ENCODE peak calls at places on chromosome 14, in eight cellular contexts. One of them, this sample, is unnamed. For H3K4me1, the result is how much of the 10 kb centered on the place peaks cover.

GRCh38 chr14:92351750-92352149 is 28.8 kb downstream of the SLC24A4 start:
- DNase-seq in heart right ventricle: no peak
- DNase-seq in IMR-90: no peak
- DNase-seq in stomach: no peak
- DNase-seq in CD4-positive, CD25-positive, alpha-beta regulatory T cell: no peak
- DNase-seq in K562: no peak
- DNase-seq in right cardiac atrium: no peak
- DNase-seq in CD4-positive, alpha-beta memory T cell: no peak
- DNase-seq in this sample: no peak

GRCh38 chr14:83842536-83842935 is 1687.4 kb upstream of the FLRT2 start:
- DNase-seq in heart right ventricle: no peak
- DNase-seq in IMR-90: no peak
- DNase-seq in stomach: no peak
- DNase-seq in CD4-positive, CD25-positive, alpha-beta regulatory T cell: no peak
- DNase-seq in K562: no peak
- DNase-seq in right cardiac atrium: no peak
- DNase-seq in CD4-positive, alpha-beta memory T cell: no peak
- DNase-seq in this sample: no peak

GRCh38 chr14:63286071-63286470 is 32.7 kb downstream of the GPHB5 start:
- DNase-seq in heart right ventricle: no peak
- DNase-seq in IMR-90: no peak
- DNase-seq in stomach: no peak
- DNase-seq in CD4-positive, CD25-positive, alpha-beta regulatory T cell: no peak
- DNase-seq in K562: no peak
- DNase-seq in right cardiac atrium: no peak
- DNase-seq in CD4-positive, alpha-beta memory T cell: no peak
- DNase-seq in this sample: no peak

GRCh38 chr14:90491868-90492560 is 95.2 kb downstream of the CALM1 start:
- DNase-seq in heart right ventricle: no peak
- DNase-seq in IMR-90: no peak
- DNase-seq in stomach: no peak
- DNase-seq in CD4-positive, CD25-positive, alpha-beta regulatory T cell: no peak
- DNase-seq in K562: no peak
- DNase-seq in right cardiac atrium: no peak
- DNase-seq in CD4-positive, alpha-beta memory T cell: no peak
- DNase-seq in this sample: peak

GRCh38 chr14:62957562-62957961 is 87.7 kb downstream of the KCNH5 start:
- DNase-seq in heart right ventricle: no peak
- DNase-seq in IMR-90: peak
- DNase-seq in stomach: no peak
- DNase-seq in CD4-positive, CD25-positive, alpha-beta regulatory T cell: no peak
- DNase-seq in K562: no peak
- DNase-seq in right cardiac atrium: no peak
- DNase-seq in CD4-positive, alpha-beta memory T cell: no peak
- DNase-seq in this sample: no peak

GRCh38 chr14:89027097-89027740 is 202.8 kb downstream of the TTC8 start:
- DNase-seq in heart right ventricle: peak
- DNase-seq in IMR-90: peak
- DNase-seq in stomach: peak
- DNase-seq in CD4-positive, CD25-positive, alpha-beta regulatory T cell: peak
- DNase-seq in K562: peak
- DNase-seq in right cardiac atrium: peak
- DNase-seq in CD4-positive, alpha-beta memory T cell: peak
- DNase-seq in this sample: peak

GRCh38 chr14:29805415-29806123 is 122.1 kb downstream of the PRKD1 start:
- DNase-seq in heart right ventricle: peak
- DNase-seq in IMR-90: peak
- DNase-seq in stomach: peak
- DNase-seq in CD4-positive, CD25-positive, alpha-beta regulatory T cell: no peak
- DNase-seq in K562: peak
- DNase-seq in right cardiac atrium: peak
- DNase-seq in CD4-positive, alpha-beta memory T cell: no peak
- DNase-seq in this sample: peak

GRCh38 chr14:68285421-68286179 is 466.0 kb downstream of the RAD51B start:
- DNase-seq in heart right ventricle: no peak
- DNase-seq in IMR-90: no peak
- DNase-seq in stomach: no peak
- DNase-seq in CD4-positive, CD25-positive, alpha-beta regulatory T cell: peak
- DNase-seq in K562: no peak
- DNase-seq in right cardiac atrium: no peak
- DNase-seq in CD4-positive, alpha-beta memory T cell: peak
- DNase-seq in this sample: no peak

GRCh38 chr14:76644875-76645518 is 116.3 kb upstream of the VASH1 start:
- DNase-seq in heart right ventricle: peak
- DNase-seq in IMR-90: peak
- DNase-seq in stomach: no peak
- DNase-seq in CD4-positive, CD25-positive, alpha-beta regulatory T cell: no peak
- DNase-seq in K562: peak
- DNase-seq in right cardiac atrium: no peak
- DNase-seq in CD4-positive, alpha-beta memory T cell: no peak
- DNase-seq in this sample: peak

DNA sequence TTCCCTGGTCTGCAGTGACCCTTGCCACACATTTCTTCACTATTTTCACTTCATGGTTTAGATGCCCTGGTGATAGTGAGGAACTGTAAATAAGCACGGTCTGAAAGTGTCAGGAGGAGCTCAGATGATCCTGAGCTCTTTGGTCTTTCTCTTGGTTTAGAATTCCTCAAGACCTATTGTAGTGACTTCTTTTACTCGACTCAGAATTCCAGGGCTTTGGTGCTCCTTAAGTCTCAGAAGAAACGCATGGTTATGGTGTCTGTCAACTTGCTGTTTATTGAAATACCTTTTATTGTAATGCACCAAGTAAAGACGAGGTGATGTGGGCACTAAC is 84.1 kb downstream of the SAMD4A start:
- DNase-seq in heart right ventricle: no peak
- DNase-seq in IMR-90: no peak
- DNase-seq in stomach: no peak
- DNase-seq in CD4-positive, CD25-positive, alpha-beta regulatory T cell: no peak
- DNase-seq in K562: no peak
- DNase-seq in right cardiac atrium: no peak
- DNase-seq in CD4-positive, alpha-beta memory T cell: no peak
- DNase-seq in this sample: no peak
- H3K4me1 ChIP-seq in heart right ventricle: half or more
- H3K4me1 ChIP-seq in IMR-90: under half
- H3K4me1 ChIP-seq in stomach: half or more
- H3K4me1 ChIP-seq in CD4-positive, CD25-positive, alpha-beta regulatory T cell: under half
- H3K4me1 ChIP-seq in K562: under half
- H3K4me1 ChIP-seq in right cardiac atrium: under half
- H3K4me1 ChIP-seq in CD4-positive, alpha-beta memory T cell: under half
- H3K4me1 ChIP-seq in this sample: half or more

DNA sequence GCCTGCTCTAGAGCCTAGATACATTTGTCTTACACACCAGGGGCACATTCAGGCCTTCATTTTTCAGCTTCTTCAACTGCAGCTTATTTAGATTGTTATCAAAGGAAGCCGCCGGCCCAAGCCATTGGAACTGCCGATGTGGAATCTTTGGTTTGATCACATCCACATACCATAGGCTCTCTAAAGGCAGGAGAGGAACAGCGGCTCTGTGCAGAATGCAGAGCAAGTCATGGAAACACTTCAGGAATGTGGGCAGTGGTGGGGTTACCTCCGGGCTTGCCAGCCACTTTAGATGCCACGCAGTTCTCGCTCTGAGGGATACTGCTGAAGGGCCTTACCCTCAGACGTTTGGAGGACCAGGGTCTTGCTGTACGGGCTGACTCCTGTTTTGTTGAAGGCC is 53.4 kb upstream of the PYGL start:
- DNase-seq in heart right ventricle: no peak
- DNase-seq in IMR-90: no peak
- DNase-seq in stomach: no peak
- DNase-seq in CD4-positive, CD25-positive, alpha-beta regulatory T cell: no peak
- DNase-seq in K562: no peak
- DNase-seq in right cardiac atrium: no peak
- DNase-seq in CD4-positive, alpha-beta memory T cell: no peak
- DNase-seq in this sample: no peak
- H3K27ac ChIP-seq in heart right ventricle: no peak
- H3K27ac ChIP-seq in IMR-90: no peak
- H3K27ac ChIP-seq in stomach: no peak
- H3K27ac ChIP-seq in CD4-positive, CD25-positive, alpha-beta regulatory T cell: no peak
- H3K27ac ChIP-seq in K562: no peak
- H3K27ac ChIP-seq in right cardiac atrium: no peak
- H3K27ac ChIP-seq in CD4-positive, alpha-beta memory T cell: no peak
- H3K27ac ChIP-seq in this sample: no peak

DNA sequence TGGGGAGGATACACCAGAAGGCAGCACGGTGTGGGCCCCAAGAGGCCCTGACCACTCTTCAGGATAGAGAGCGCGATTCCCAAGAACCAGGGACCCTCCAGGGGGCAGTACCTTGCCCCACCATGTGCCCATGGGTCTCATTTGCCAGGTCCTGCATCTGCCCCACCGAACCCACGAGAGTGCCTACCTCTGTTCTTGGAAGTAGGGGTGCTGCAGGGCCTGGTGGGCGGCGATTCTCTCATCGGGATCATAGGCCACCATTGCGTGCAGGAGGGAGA is 72.7 kb downstream of the MOK start:
- DNase-seq in heart right ventricle: no peak
- DNase-seq in IMR-90: no peak
- DNase-seq in stomach: no peak
- DNase-seq in CD4-positive, CD25-positive, alpha-beta regulatory T cell: no peak
- DNase-seq in K562: no peak
- DNase-seq in right cardiac atrium: no peak
- DNase-seq in CD4-positive, alpha-beta memory T cell: no peak
- DNase-seq in this sample: no peak
- H3K4me1 ChIP-seq in heart right ventricle: under half
- H3K4me1 ChIP-seq in IMR-90: under half
- H3K4me1 ChIP-seq in stomach: under half
- H3K4me1 ChIP-seq in CD4-positive, CD25-positive, alpha-beta regulatory T cell: under half
- H3K4me1 ChIP-seq in K562: under half
- H3K4me1 ChIP-seq in right cardiac atrium: under half
- H3K4me1 ChIP-seq in CD4-positive, alpha-beta memory T cell: under half
- H3K4me1 ChIP-seq in this sample: under half

DNA sequence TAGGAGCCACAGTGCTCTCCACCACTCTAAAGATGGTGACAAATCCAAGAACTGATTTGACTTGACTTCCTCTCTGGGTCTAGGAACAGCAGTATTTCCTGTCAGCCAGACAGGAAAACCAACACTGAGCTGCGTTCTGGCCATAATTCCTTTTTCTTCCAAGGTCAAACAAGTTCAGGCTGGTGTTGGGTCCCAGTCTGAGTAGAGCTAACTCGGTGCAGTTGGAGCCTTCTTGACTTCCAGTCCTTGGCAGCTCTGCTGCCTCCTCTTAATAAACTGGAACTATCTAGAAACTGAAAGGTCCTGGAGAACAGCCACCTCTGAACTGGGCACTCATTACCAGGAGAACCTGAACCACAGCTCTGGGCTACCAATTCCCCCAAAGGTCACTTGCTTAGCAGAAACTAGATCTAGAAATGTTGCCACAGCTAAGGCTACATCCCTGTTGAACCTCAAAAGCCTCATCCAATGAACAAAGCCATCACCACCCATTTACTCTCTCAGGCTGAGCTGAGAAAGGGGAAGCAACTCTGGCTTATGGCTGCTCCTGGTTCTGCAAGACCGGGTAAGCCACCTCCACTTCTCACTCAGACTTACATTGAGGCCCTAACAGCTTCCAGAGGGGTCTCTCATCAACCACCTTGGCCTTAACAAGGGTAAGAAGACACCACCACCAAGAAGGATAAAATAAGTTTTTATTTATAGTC is 27.7 kb downstream of the MAX start:
- DNase-seq in heart right ventricle: no peak
- DNase-seq in IMR-90: no peak
- DNase-seq in stomach: no peak
- DNase-seq in CD4-positive, CD25-positive, alpha-beta regulatory T cell: no peak
- DNase-seq in K562: no peak
- DNase-seq in right cardiac atrium: no peak
- DNase-seq in CD4-positive, alpha-beta memory T cell: no peak
- DNase-seq in this sample: no peak
- H3K27ac ChIP-seq in heart right ventricle: peak
- H3K27ac ChIP-seq in IMR-90: no peak
- H3K27ac ChIP-seq in stomach: peak
- H3K27ac ChIP-seq in CD4-positive, CD25-positive, alpha-beta regulatory T cell: no peak
- H3K27ac ChIP-seq in K562: no peak
- H3K27ac ChIP-seq in right cardiac atrium: no peak
- H3K27ac ChIP-seq in CD4-positive, alpha-beta memory T cell: no peak
- H3K27ac ChIP-seq in this sample: peak

GRCh38 chr14:100636559-100636958 is 49.3 kb upstream of the BEGAIN start:
- DNase-seq in heart right ventricle: no peak
- DNase-seq in IMR-90: no peak
- DNase-seq in stomach: no peak
- DNase-seq in CD4-positive, CD25-positive, alpha-beta regulatory T cell: no peak
- DNase-seq in K562: no peak
- DNase-seq in right cardiac atrium: no peak
- DNase-seq in CD4-positive, alpha-beta memory T cell: no peak
- DNase-seq in this sample: no peak
- H3K4me1 ChIP-seq in heart right ventricle: under half
- H3K4me1 ChIP-seq in IMR-90: under half
- H3K4me1 ChIP-seq in stomach: under half
- H3K4me1 ChIP-seq in CD4-positive, CD25-positive, alpha-beta regulatory T cell: under half
- H3K4me1 ChIP-seq in K562: under half
- H3K4me1 ChIP-seq in right cardiac atrium: under half
- H3K4me1 ChIP-seq in CD4-positive, alpha-beta memory T cell: under half
- H3K4me1 ChIP-seq in this sample: under half

GRCh38 chr14:102138535-102138934 is 1.2 kb upstream of the WDR20 start:
- DNase-seq in heart right ventricle: no peak
- DNase-seq in IMR-90: no peak
- DNase-seq in stomach: no peak
- DNase-seq in CD4-positive, CD25-positive, alpha-beta regulatory T cell: no peak
- DNase-seq in K562: no peak
- DNase-seq in right cardiac atrium: no peak
- DNase-seq in CD4-positive, alpha-beta memory T cell: no peak
- DNase-seq in this sample: no peak

GRCh38 chr14:102140027-102140749 is 491 bp downstream of the WDR20 start:
- DNase-seq in heart right ventricle: peak
- DNase-seq in IMR-90: no peak
- DNase-seq in stomach: peak
- DNase-seq in CD4-positive, CD25-positive, alpha-beta regulatory T cell: no peak
- DNase-seq in K562: peak
- DNase-seq in right cardiac atrium: peak
- DNase-seq in CD4-positive, alpha-beta memory T cell: peak
- DNase-seq in this sample: peak

GRCh38 chr14:102139248-102140026 is at the start of gene WDR20:
- DNase-seq in heart right ventricle: peak
- DNase-seq in IMR-90: peak
- DNase-seq in stomach: peak
- DNase-seq in CD4-positive, CD25-positive, alpha-beta regulatory T cell: peak
- DNase-seq in K562: peak
- DNase-seq in right cardiac atrium: peak
- DNase-seq in CD4-positive, alpha-beta memory T cell: peak
- DNase-seq in this sample: peak

GRCh38 chr14:102140750-102141145 is 1.1 kb downstream of the WDR20 start:
- DNase-seq in heart right ventricle: no peak
- DNase-seq in IMR-90: no peak
- DNase-seq in stomach: no peak
- DNase-seq in CD4-positive, CD25-positive, alpha-beta regulatory T cell: no peak
- DNase-seq in K562: no peak
- DNase-seq in right cardiac atrium: no peak
- DNase-seq in CD4-positive, alpha-beta memory T cell: no peak
- DNase-seq in this sample: no peak

GRCh38 chr14:102138935-102139247 is 806 bp upstream of the WDR20 start:
- DNase-seq in heart right ventricle: no peak
- DNase-seq in IMR-90: no peak
- DNase-seq in stomach: no peak
- DNase-seq in CD4-positive, CD25-positive, alpha-beta regulatory T cell: no peak
- DNase-seq in K562: no peak
- DNase-seq in right cardiac atrium: no peak
- DNase-seq in CD4-positive, alpha-beta memory T cell: no peak
- DNase-seq in this sample: no peak
- H3K27ac ChIP-seq in heart right ventricle: peak
- H3K27ac ChIP-seq in IMR-90: no peak
- H3K27ac ChIP-seq in stomach: peak
- H3K27ac ChIP-seq in CD4-positive, CD25-positive, alpha-beta regulatory T cell: peak
- H3K27ac ChIP-seq in K562: peak
- H3K27ac ChIP-seq in right cardiac atrium: peak
- H3K27ac ChIP-seq in CD4-positive, alpha-beta memory T cell: peak
- H3K27ac ChIP-seq in this sample: peak